ENCODE peak calls at places on chromosomes 7 and 10, in four cellular contexts. One of them, this sample, is unnamed.

GRCh38 chr10:33022090-33022489 is 64.1 kb upstream of the ITGB1 start:
- DNase-seq in WTC11: no peak
- DNase-seq in K562: no peak
- DNase-seq in GM12878: no peak
- DNase-seq in this sample: no peak

GRCh38 chr10:58641708-58642107 is 129.0 kb downstream of the BICC1 start:
- DNase-seq in WTC11: no peak
- DNase-seq in GM12878: no peak
- DNase-seq in K562: no peak
- DNase-seq in this sample: no peak

GRCh38 chr10:101130984-101131961 is at the start of gene TLX1:
- DNase-seq in K562: peak
- DNase-seq in GM12878: no peak
- DNase-seq in WTC11: peak
- DNase-seq in this sample: no peak

GRCh38 chr10:13095094-13095493 is 4.9 kb upstream of the OPTN start:
- DNase-seq in GM12878: no peak
- DNase-seq in K562: no peak
- DNase-seq in WTC11: no peak
- DNase-seq in this sample: no peak

GRCh38 chr10:97411411-97411810 is 10.3 kb upstream of the RRP12 start:
- DNase-seq in WTC11: no peak
- DNase-seq in GM12878: no peak
- DNase-seq in K562: no peak
- DNase-seq in this sample: peak

GRCh38 chr10:102602272-102603045 is 41.8 kb upstream of the TRIM8 start:
- DNase-seq in K562: no peak
- DNase-seq in GM12878: no peak
- DNase-seq in WTC11: no peak
- DNase-seq in this sample: no peak

GRCh38 chr7:42237891-42238531 is 1.0 kb upstream of the GLI3 start:
- DNase-seq in K562: peak
- DNase-seq in WTC11: peak
- DNase-seq in GM12878: no peak
- DNase-seq in this sample: no peak

GRCh38 chr10:97025613-97026242 is 160.0 kb downstream of the SLIT1 start:
- DNase-seq in WTC11: peak
- DNase-seq in GM12878: peak
- DNase-seq in K562: peak
- DNase-seq in this sample: peak

GRCh38 chr10:63521389-63522128 is at the start of gene REEP3:
- DNase-seq in GM12878: no peak
- DNase-seq in K562: peak
- DNase-seq in WTC11: peak
- DNase-seq in this sample: peak

GRCh38 chr7:85750454-85750949 is 563.6 kb upstream of the SEMA3D start:
- DNase-seq in K562: no peak
- DNase-seq in WTC11: peak
- DNase-seq in GM12878: no peak
- DNase-seq in this sample: peak

GRCh38 chr7:18952846-18953245 is 164.6 kb downstream of the TWIST1 start:
- DNase-seq in K562: no peak
- DNase-seq in WTC11: no peak
- DNase-seq in GM12878: no peak
- DNase-seq in this sample: no peak

GRCh38 chr10:72340510-72340895 is 14.2 kb downstream of the DNAJB12 start:
- DNase-seq in WTC11: peak
- DNase-seq in GM12878: no peak
- DNase-seq in K562: peak
- DNase-seq in this sample: no peak

GRCh38 chr10:19325581-19325980 is 277.0 kb downstream of the MALRD1 start:
- DNase-seq in GM12878: no peak
- DNase-seq in K562: no peak
- DNase-seq in WTC11: no peak
- DNase-seq in this sample: no peak

GRCh38 chr10:103767756-103768155 is 87.6 kb downstream of the SH3PXD2A start:
- DNase-seq in K562: no peak
- DNase-seq in WTC11: no peak
- DNase-seq in GM12878: no peak
- DNase-seq in this sample: no peak

GRCh38 chr7:81186691-81187090 is 267.8 kb upstream of the SEMA3C start:
- DNase-seq in WTC11: no peak
- DNase-seq in GM12878: no peak
- DNase-seq in K562: no peak
- DNase-seq in this sample: no peak
- TF ChIP-seq TCF7 in WTC11: no peak
- TF ChIP-seq TCF7 in GM12878: no peak
- TF ChIP-seq TCF7 in K562: no peak
- TF ChIP-seq TCF7 in this sample: no peak

GRCh38 chr7:100866721-100867039 is 507 bp upstream of the TRIP6 start:
- DNase-seq in K562: no peak
- DNase-seq in GM12878: no peak
- DNase-seq in WTC11: no peak
- DNase-seq in this sample: no peak

GRCh38 chr7:100864263-100864845 is 2.8 kb upstream of the TRIP6 start:
- DNase-seq in WTC11: no peak
- DNase-seq in K562: no peak
- DNase-seq in GM12878: no peak
- DNase-seq in this sample: no peak

GRCh38 chr7:100867040-100867795 is at the start of gene TRIP6:
- DNase-seq in GM12878: no peak
- DNase-seq in WTC11: peak
- DNase-seq in K562: peak
- DNase-seq in this sample: no peak

GRCh38 chr7:100865372-100865911 is 1.7 kb upstream of the TRIP6 start:
- DNase-seq in K562: no peak
- DNase-seq in GM12878: no peak
- DNase-seq in WTC11: no peak
- DNase-seq in this sample: no peak

GRCh38 chr7:100865971-100866720 is 1.0 kb upstream of the TRIP6 start:
- DNase-seq in K562: no peak
- DNase-seq in WTC11: no peak
- DNase-seq in GM12878: no peak
- DNase-seq in this sample: no peak
- TF ChIP-seq TCF7 in K562: no peak
- TF ChIP-seq TCF7 in WTC11: no peak
- TF ChIP-seq TCF7 in GM12878: no peak
- TF ChIP-seq TCF7 in this sample: no peak

GRCh38 chr7:44759246-44759645 is 10.6 kb downstream of the ZMIZ2 start:
- DNase-seq in WTC11: no peak
- DNase-seq in K562: no peak
- DNase-seq in GM12878: no peak
- DNase-seq in this sample: no peak

GRCh38 chr7:44755698-44756627 is 7.3 kb downstream of the ZMIZ2 start:
- DNase-seq in K562: no peak
- DNase-seq in GM12878: no peak
- DNase-seq in WTC11: no peak
- DNase-seq in this sample: no peak

GRCh38 chr7:44757739-44758138 is 9.1 kb downstream of the ZMIZ2 start:
- DNase-seq in K562: no peak
- DNase-seq in WTC11: no peak
- DNase-seq in GM12878: no peak
- DNase-seq in this sample: no peak

GRCh38 chr7:44756904-44757303 is 8.3 kb downstream of the ZMIZ2 start:
- DNase-seq in K562: no peak
- DNase-seq in GM12878: no peak
- DNase-seq in WTC11: no peak
- DNase-seq in this sample: no peak

DNA sequence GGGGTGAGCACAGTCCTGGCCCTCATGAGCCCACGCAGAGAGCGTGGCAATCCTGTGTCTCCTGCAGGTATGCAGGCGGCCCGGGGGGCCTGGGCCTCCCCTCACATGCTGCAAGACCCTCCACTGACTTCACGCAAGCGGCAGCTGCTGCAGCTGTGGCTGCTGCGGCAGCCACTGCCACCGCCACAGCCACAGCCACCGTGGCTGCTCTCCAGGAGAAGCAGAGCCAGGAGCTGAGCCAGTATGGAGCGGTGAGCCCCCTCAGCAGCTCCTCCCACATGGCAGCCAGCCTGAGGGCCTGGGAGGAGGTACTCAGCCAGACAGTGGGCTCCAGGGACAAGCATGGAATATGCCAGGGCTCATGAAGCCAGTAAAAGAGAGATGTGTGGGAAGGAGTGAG is 8.7 kb downstream of the ZMIZ2 start:
- DNase-seq in GM12878: no peak
- DNase-seq in K562: no peak
- DNase-seq in WTC11: no peak
- DNase-seq in this sample: no peak
- TF ChIP-seq TCF7 in GM12878: no peak
- TF ChIP-seq TCF7 in K562: no peak
- TF ChIP-seq TCF7 in WTC11: no peak
- TF ChIP-seq TCF7 in this sample: no peak

DNA sequence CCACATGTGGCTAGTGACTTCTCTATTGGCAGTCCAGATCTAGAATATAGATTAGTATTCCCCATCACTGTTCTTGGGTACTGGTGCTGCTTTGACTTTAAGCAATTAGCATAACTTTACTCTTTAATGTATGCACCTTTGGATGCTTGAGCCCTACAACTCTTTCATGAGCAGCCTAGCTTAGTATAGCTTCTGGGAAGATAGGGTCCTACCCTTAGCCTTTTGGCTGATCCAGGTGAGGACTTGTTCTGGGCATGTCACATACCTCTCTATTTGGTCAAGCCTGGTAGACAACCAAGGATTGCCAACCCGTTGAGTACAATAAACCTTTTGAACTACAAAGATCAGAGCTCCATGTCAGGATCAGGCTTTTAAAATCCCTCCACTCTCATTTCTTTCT is 17.7 kb downstream of the PCGF5 start:
- DNase-seq in WTC11: no peak
- DNase-seq in K562: no peak
- DNase-seq in GM12878: no peak
- DNase-seq in this sample: no peak
- TF ChIP-seq TCF7 in WTC11: no peak
- TF ChIP-seq TCF7 in K562: no peak
- TF ChIP-seq TCF7 in GM12878: no peak
- TF ChIP-seq TCF7 in this sample: no peak

This sample was measured in HepG2.